ENCODE peak calls at places on chromosomes 11 and 22, in seven cellular contexts. Z, K, S, F, X, V and Y are unnamed samples.

GRCh38 chr11:107590460-107591097 is 368 bp upstream of the ELMOD1 start:
- DNase-seq in V (no peak), X (no peak), F (no peak), S (peak), Z (no peak), K (no peak), Y (peak)

GRCh38 chr22:39808087-39808486 is 85.5 kb downstream of the ENTHD1 start:
- DNase-seq in X (peak), S (peak), F (peak), K (no peak), V (no peak), Z (no peak), Y (no peak)

GRCh38 chr11:7353100-7353499 is 101.4 kb downstream of the SYT9 start:
- DNase-seq in Z (no peak), V (no peak), X (no peak), S (peak), K (no peak), F (peak), Y (peak)

GRCh38 chr11:66045177-66045639 is 3.8 kb downstream of the GAL3ST3 start:
- DNase-seq in V (no peak), K (peak), X (peak), Z (no peak), S (peak), F (peak), Y (peak)

GRCh38 chr11:118757881-118758399 is 33.0 kb downstream of the DDX6 start:
- DNase-seq in S (no peak), X (no peak), V (no peak), Z (no peak), K (no peak), F (no peak), Y (no peak)

GRCh38 chr22:17213976-17214375 is 5.3 kb downstream of the ADA2 start:
- DNase-seq in V (no peak), Z (no peak), S (peak), F (peak), K (no peak), X (peak), Y (peak)

GRCh38 chr22:21646608-21647590 is 4.8 kb downstream of the SDF2L1 start:
- DNase-seq in V (no peak), Z (peak), S (peak), F (peak), K (peak), X (peak), Y (peak)

GRCh38 chr22:17753401-17753989 is 20.8 kb downstream of the BID start:
- DNase-seq in Z (no peak), K (no peak), S (no peak), X (peak), V (no peak), F (peak), Y (no peak)

GRCh38 chr22:26573026-26573662 is 16.8 kb downstream of the TPST2 start:
- DNase-seq in S (no peak), K (no peak), V (no peak), X (peak), Z (no peak), F (no peak), Y (no peak)

GRCh38 chr11:65787649-65788622 is 1.1 kb downstream of the OVOL1 start:
- DNase-seq in X (no peak), K (no peak), F (no peak), S (peak), V (peak), Z (no peak), Y (peak)

GRCh38 chr11:80698646-80699045 is 1257.8 kb upstream of the TENM4 start:
- DNase-seq in F (no peak), S (no peak), Z (no peak), K (no peak), V (no peak), X (no peak), Y (no peak)

GRCh38 chr11:97332271-97332670 is 942.5 kb downstream of the JRKL start:
- DNase-seq in V (no peak), Z (no peak), X (no peak), K (no peak), F (no peak), S (no peak), Y (no peak)

GRCh38 chr22:44676441-44677298 is 25.3 kb upstream of the PRR5 start:
- DNase-seq in K (no peak), V (no peak), S (no peak), Z (no peak), F (peak), X (no peak), Y (no peak)

GRCh38 chr11:1507381-1508140 is 21.0 kb upstream of the MOB2 start:
- DNase-seq in Z (no peak), V (no peak), F (no peak), S (no peak), K (no peak), X (no peak), Y (no peak)

GRCh38 chr22:22976033-22976922 is 88.7 kb downstream of the IGLL5 start:
- DNase-seq in S (no peak), V (no peak), F (no peak), X (no peak), K (no peak), Z (no peak), Y (no peak)

GRCh38 chr11:76260296-76260695 is 54.0 kb upstream of the WNT11 start:
- DNase-seq in X (no peak), F (no peak), S (no peak), K (no peak), Z (no peak), V (no peak), Y (no peak)

GRCh38 chr11:68014157-68014965 is 4.2 kb downstream of the ALDH3B1 start:
- DNase-seq in K (peak), F (peak), X (peak), V (no peak), Z (no peak), S (no peak), Y (no peak)

GRCh38 chr11:111387318-111387863 is 8.3 kb upstream of the POU2AF1 start:
- DNase-seq in V (no peak), F (no peak), K (no peak), X (no peak), Z (peak), S (no peak), Y (no peak)

GRCh38 chr11:17529814-17530162 is 14.4 kb downstream of the USH1C start:
- DNase-seq in F (no peak), V (no peak), Z (no peak), X (no peak), S (no peak), K (no peak), Y (no peak)

GRCh38 chr22:43222281-43222680 is 35.3 kb upstream of the TTLL12 start:
- DNase-seq in Z (no peak), V (no peak), S (no peak), F (no peak), K (no peak), X (no peak), Y (no peak)

GRCh38 chr11:134050541-134051383 is 18.1 kb upstream of the JAM3 start:
- DNase-seq in F (peak), Z (no peak), V (peak), K (peak), S (peak), X (peak), Y (peak)

GRCh38 chr11:72243567-72244316 is at the start of gene PHOX2A:
- DNase-seq in Z (no peak), K (no peak), F (no peak), X (no peak), V (no peak), S (peak), Y (peak)

GRCh38 chr11:23976369-23976768 is 520.5 kb upstream of the LUZP2 start:
- DNase-seq in F (no peak), S (no peak), K (no peak), V (no peak), Z (no peak), X (no peak), Y (no peak)

GRCh38 chr11:12769834-12770345 is 95.7 kb downstream of the TEAD1 start:
- DNase-seq in S (no peak), K (no peak), X (peak), V (no peak), F (peak), Z (no peak), Y (no peak)